ENCODE peak calls at places on chromosomes 5 and 9, in eight cellular contexts. One of them, this sample, is unnamed.

GRCh38 chr9:107177857-107178256 is 105.2 kb upstream of the RAD23B start:
- DNase-seq in naive thymus-derived CD8-positive, alpha-beta T cell: no peak
- DNase-seq in CD8-positive, alpha-beta memory T cell: no peak
- DNase-seq in SHP77 treated with DMSO at 0.1 percent for 48 hours: no peak
- DNase-seq in psoas muscle: no peak
- DNase-seq in CD8-positive, alpha-beta T cell: no peak
- DNase-seq in left ventricle myocardium inferior: no peak
- DNase-seq in dermis microvascular lymphatic vessel endothelial cell: no peak
- DNase-seq in this sample: no peak

GRCh38 chr9:134656334-134657034 is 14.9 kb downstream of the COL5A1 start:
- DNase-seq in naive thymus-derived CD8-positive, alpha-beta T cell: no peak
- DNase-seq in CD8-positive, alpha-beta memory T cell: no peak
- DNase-seq in SHP77 treated with DMSO at 0.1 percent for 48 hours: no peak
- DNase-seq in psoas muscle: no peak
- DNase-seq in CD8-positive, alpha-beta T cell: no peak
- DNase-seq in left ventricle myocardium inferior: peak; percentile 1
- DNase-seq in dermis microvascular lymphatic vessel endothelial cell: no peak
- DNase-seq in this sample: no peak

GRCh38 chr9:85172001-85172978 is 502.8 kb downstream of the NTRK2 start:
- DNase-seq in naive thymus-derived CD8-positive, alpha-beta T cell: no peak
- DNase-seq in CD8-positive, alpha-beta memory T cell: no peak
- DNase-seq in SHP77 treated with DMSO at 0.1 percent for 48 hours: no peak
- DNase-seq in psoas muscle: no peak
- DNase-seq in CD8-positive, alpha-beta T cell: no peak
- DNase-seq in left ventricle myocardium inferior: peak; percentile 16
- DNase-seq in dermis microvascular lymphatic vessel endothelial cell: no peak
- DNase-seq in this sample: no peak

GRCh38 chr5:10233505-10233904 is 16.2 kb downstream of the ATPSCKMT start:
- DNase-seq in naive thymus-derived CD8-positive, alpha-beta T cell: no peak
- DNase-seq in CD8-positive, alpha-beta memory T cell: no peak
- DNase-seq in SHP77 treated with DMSO at 0.1 percent for 48 hours: no peak
- DNase-seq in psoas muscle: no peak
- DNase-seq in CD8-positive, alpha-beta T cell: no peak
- DNase-seq in left ventricle myocardium inferior: no peak
- DNase-seq in dermis microvascular lymphatic vessel endothelial cell: no peak
- DNase-seq in this sample: no peak

GRCh38 chr9:107480386-107480789 is 9.2 kb downstream of the KLF4 start:
- DNase-seq in naive thymus-derived CD8-positive, alpha-beta T cell: no peak
- DNase-seq in CD8-positive, alpha-beta memory T cell: no peak
- DNase-seq in SHP77 treated with DMSO at 0.1 percent for 48 hours: no peak
- DNase-seq in psoas muscle: peak; percentile 86
- DNase-seq in CD8-positive, alpha-beta T cell: no peak
- DNase-seq in left ventricle myocardium inferior: peak; percentile 30
- DNase-seq in dermis microvascular lymphatic vessel endothelial cell: no peak
- DNase-seq in this sample: peak; percentile 24

GRCh38 chr9:130150779-130151381 is 21.3 kb upstream of the NCS1 start:
- DNase-seq in naive thymus-derived CD8-positive, alpha-beta T cell: no peak
- DNase-seq in CD8-positive, alpha-beta memory T cell: no peak
- DNase-seq in SHP77 treated with DMSO at 0.1 percent for 48 hours: no peak
- DNase-seq in psoas muscle: no peak
- DNase-seq in CD8-positive, alpha-beta T cell: no peak
- DNase-seq in left ventricle myocardium inferior: no peak
- DNase-seq in dermis microvascular lymphatic vessel endothelial cell: no peak
- DNase-seq in this sample: no peak

GRCh38 chr9:20941177-20941690 is 90.2 kb downstream of the HACD4 start:
- DNase-seq in naive thymus-derived CD8-positive, alpha-beta T cell: peak; percentile 19
- DNase-seq in CD8-positive, alpha-beta memory T cell: peak; percentile 30
- DNase-seq in SHP77 treated with DMSO at 0.1 percent for 48 hours: peak; percentile 26
- DNase-seq in psoas muscle: no peak
- DNase-seq in CD8-positive, alpha-beta T cell: peak; percentile 27
- DNase-seq in left ventricle myocardium inferior: peak; percentile 20
- DNase-seq in dermis microvascular lymphatic vessel endothelial cell: peak; percentile 66
- DNase-seq in this sample: peak; percentile 73

GRCh38 chr5:120538644-120539043 is 74.5 kb downstream of the PRR16 start:
- DNase-seq in naive thymus-derived CD8-positive, alpha-beta T cell: no peak
- DNase-seq in CD8-positive, alpha-beta memory T cell: no peak
- DNase-seq in SHP77 treated with DMSO at 0.1 percent for 48 hours: no peak
- DNase-seq in psoas muscle: no peak
- DNase-seq in CD8-positive, alpha-beta T cell: no peak
- DNase-seq in left ventricle myocardium inferior: no peak
- DNase-seq in dermis microvascular lymphatic vessel endothelial cell: no peak
- DNase-seq in this sample: no peak

GRCh38 chr5:72255237-72255636 is 64.8 kb downstream of the MRPS27 start:
- DNase-seq in naive thymus-derived CD8-positive, alpha-beta T cell: no peak
- DNase-seq in CD8-positive, alpha-beta memory T cell: no peak
- DNase-seq in SHP77 treated with DMSO at 0.1 percent for 48 hours: no peak
- DNase-seq in psoas muscle: no peak
- DNase-seq in CD8-positive, alpha-beta T cell: no peak
- DNase-seq in left ventricle myocardium inferior: no peak
- DNase-seq in dermis microvascular lymphatic vessel endothelial cell: no peak
- DNase-seq in this sample: no peak

GRCh38 chr5:84255318-84255717 is 129.4 kb downstream of the EDIL3 start:
- DNase-seq in naive thymus-derived CD8-positive, alpha-beta T cell: no peak
- DNase-seq in CD8-positive, alpha-beta memory T cell: no peak
- DNase-seq in SHP77 treated with DMSO at 0.1 percent for 48 hours: no peak
- DNase-seq in psoas muscle: no peak
- DNase-seq in CD8-positive, alpha-beta T cell: no peak
- DNase-seq in left ventricle myocardium inferior: no peak
- DNase-seq in dermis microvascular lymphatic vessel endothelial cell: no peak
- DNase-seq in this sample: no peak

GRCh38 chr9:93224591-93224990 is 40.7 kb downstream of the WNK2 start:
- DNase-seq in naive thymus-derived CD8-positive, alpha-beta T cell: no peak
- DNase-seq in CD8-positive, alpha-beta memory T cell: no peak
- DNase-seq in SHP77 treated with DMSO at 0.1 percent for 48 hours: no peak
- DNase-seq in psoas muscle: no peak
- DNase-seq in CD8-positive, alpha-beta T cell: no peak
- DNase-seq in left ventricle myocardium inferior: no peak
- DNase-seq in dermis microvascular lymphatic vessel endothelial cell: no peak
- DNase-seq in this sample: no peak

GRCh38 chr5:78293856-78294249 is 645 bp downstream of the AP3B1 start:
- DNase-seq in naive thymus-derived CD8-positive, alpha-beta T cell: no peak
- DNase-seq in CD8-positive, alpha-beta memory T cell: no peak
- DNase-seq in SHP77 treated with DMSO at 0.1 percent for 48 hours: no peak
- DNase-seq in psoas muscle: no peak
- DNase-seq in CD8-positive, alpha-beta T cell: no peak
- DNase-seq in left ventricle myocardium inferior: no peak
- DNase-seq in dermis microvascular lymphatic vessel endothelial cell: no peak
- DNase-seq in this sample: no peak

GRCh38 chr9:128470560-128470959 is 14.8 kb downstream of the ODF2 start:
- DNase-seq in naive thymus-derived CD8-positive, alpha-beta T cell: peak; percentile 12
- DNase-seq in CD8-positive, alpha-beta memory T cell: no peak
- DNase-seq in SHP77 treated with DMSO at 0.1 percent for 48 hours: no peak
- DNase-seq in psoas muscle: peak; percentile 63
- DNase-seq in CD8-positive, alpha-beta T cell: no peak
- DNase-seq in left ventricle myocardium inferior: no peak
- DNase-seq in dermis microvascular lymphatic vessel endothelial cell: no peak
- DNase-seq in this sample: no peak

GRCh38 chr9:3553076-3553765 is 27.4 kb upstream of the RFX3 start:
- DNase-seq in naive thymus-derived CD8-positive, alpha-beta T cell: no peak
- DNase-seq in CD8-positive, alpha-beta memory T cell: no peak
- DNase-seq in SHP77 treated with DMSO at 0.1 percent for 48 hours: no peak
- DNase-seq in psoas muscle: no peak
- DNase-seq in CD8-positive, alpha-beta T cell: no peak
- DNase-seq in left ventricle myocardium inferior: no peak
- DNase-seq in dermis microvascular lymphatic vessel endothelial cell: no peak
- DNase-seq in this sample: no peak

GRCh38 chr9:37337301-37337905 is 85.1 kb upstream of the GRHPR start:
- DNase-seq in naive thymus-derived CD8-positive, alpha-beta T cell: no peak
- DNase-seq in CD8-positive, alpha-beta memory T cell: no peak
- DNase-seq in SHP77 treated with DMSO at 0.1 percent for 48 hours: no peak
- DNase-seq in psoas muscle: no peak
- DNase-seq in CD8-positive, alpha-beta T cell: no peak
- DNase-seq in left ventricle myocardium inferior: no peak
- DNase-seq in dermis microvascular lymphatic vessel endothelial cell: no peak
- DNase-seq in this sample: no peak

GRCh38 chr5:35785601-35786085 is 71.0 kb upstream of the IL7R start:
- DNase-seq in naive thymus-derived CD8-positive, alpha-beta T cell: peak; percentile 26
- DNase-seq in CD8-positive, alpha-beta memory T cell: no peak
- DNase-seq in SHP77 treated with DMSO at 0.1 percent for 48 hours: no peak
- DNase-seq in psoas muscle: no peak
- DNase-seq in CD8-positive, alpha-beta T cell: no peak
- DNase-seq in left ventricle myocardium inferior: no peak
- DNase-seq in dermis microvascular lymphatic vessel endothelial cell: no peak
- DNase-seq in this sample: no peak

GRCh38 chr9:122551371-122551770 is 1.5 kb upstream of the OR1N2 start:
- DNase-seq in naive thymus-derived CD8-positive, alpha-beta T cell: no peak
- DNase-seq in CD8-positive, alpha-beta memory T cell: no peak
- DNase-seq in SHP77 treated with DMSO at 0.1 percent for 48 hours: no peak
- DNase-seq in psoas muscle: no peak
- DNase-seq in CD8-positive, alpha-beta T cell: no peak
- DNase-seq in left ventricle myocardium inferior: no peak
- DNase-seq in dermis microvascular lymphatic vessel endothelial cell: no peak
- DNase-seq in this sample: no peak

GRCh38 chr9:132800038-132800648 is 77.9 kb downstream of the AK8 start:
- DNase-seq in naive thymus-derived CD8-positive, alpha-beta T cell: peak; percentile 51
- DNase-seq in CD8-positive, alpha-beta memory T cell: peak; percentile 50
- DNase-seq in SHP77 treated with DMSO at 0.1 percent for 48 hours: peak; percentile 31
- DNase-seq in psoas muscle: peak; percentile 83
- DNase-seq in CD8-positive, alpha-beta T cell: peak; percentile 47
- DNase-seq in left ventricle myocardium inferior: peak; percentile 76
- DNase-seq in dermis microvascular lymphatic vessel endothelial cell: peak; percentile 49
- DNase-seq in this sample: peak; percentile 85

GRCh38 chr5:172123269-172123692 is 64.7 kb downstream of the STK10 start:
- DNase-seq in naive thymus-derived CD8-positive, alpha-beta T cell: no peak
- DNase-seq in CD8-positive, alpha-beta memory T cell: no peak
- DNase-seq in SHP77 treated with DMSO at 0.1 percent for 48 hours: no peak
- DNase-seq in psoas muscle: peak; percentile 74
- DNase-seq in CD8-positive, alpha-beta T cell: no peak
- DNase-seq in left ventricle myocardium inferior: peak; percentile 84
- DNase-seq in dermis microvascular lymphatic vessel endothelial cell: peak; percentile 60
- DNase-seq in this sample: peak; percentile 97

GRCh38 chr9:113479150-113479761 is 15.7 kb downstream of the RGS3 start:
- DNase-seq in naive thymus-derived CD8-positive, alpha-beta T cell: peak; percentile 3
- DNase-seq in CD8-positive, alpha-beta memory T cell: peak; percentile 14
- DNase-seq in SHP77 treated with DMSO at 0.1 percent for 48 hours: no peak
- DNase-seq in psoas muscle: no peak
- DNase-seq in CD8-positive, alpha-beta T cell: peak; percentile 13
- DNase-seq in left ventricle myocardium inferior: no peak
- DNase-seq in dermis microvascular lymphatic vessel endothelial cell: no peak
- DNase-seq in this sample: no peak

GRCh38 chr5:59020611-59021285 is 437.9 kb downstream of the RAB3C start:
- DNase-seq in naive thymus-derived CD8-positive, alpha-beta T cell: no peak
- DNase-seq in CD8-positive, alpha-beta memory T cell: no peak
- DNase-seq in SHP77 treated with DMSO at 0.1 percent for 48 hours: peak; percentile 57
- DNase-seq in psoas muscle: no peak
- DNase-seq in CD8-positive, alpha-beta T cell: no peak
- DNase-seq in left ventricle myocardium inferior: no peak
- DNase-seq in dermis microvascular lymphatic vessel endothelial cell: no peak
- DNase-seq in this sample: no peak

GRCh38 chr9:91891915-91892314 is 58.1 kb downstream of the ROR2 start:
- DNase-seq in naive thymus-derived CD8-positive, alpha-beta T cell: no peak
- DNase-seq in CD8-positive, alpha-beta memory T cell: no peak
- DNase-seq in SHP77 treated with DMSO at 0.1 percent for 48 hours: no peak
- DNase-seq in psoas muscle: no peak
- DNase-seq in CD8-positive, alpha-beta T cell: no peak
- DNase-seq in left ventricle myocardium inferior: no peak
- DNase-seq in dermis microvascular lymphatic vessel endothelial cell: no peak
- DNase-seq in this sample: no peak

GRCh38 chr5:669111-669841 is 23.9 kb downstream of the TPPP start:
- DNase-seq in naive thymus-derived CD8-positive, alpha-beta T cell: peak; percentile 16
- DNase-seq in CD8-positive, alpha-beta memory T cell: peak; percentile 23
- DNase-seq in SHP77 treated with DMSO at 0.1 percent for 48 hours: no peak
- DNase-seq in psoas muscle: peak; percentile 75
- DNase-seq in CD8-positive, alpha-beta T cell: peak; percentile 26
- DNase-seq in left ventricle myocardium inferior: no peak
- DNase-seq in dermis microvascular lymphatic vessel endothelial cell: no peak
- DNase-seq in this sample: no peak

GRCh38 chr9:36120705-36121104 is 15.8 kb upstream of the GLIPR2 start:
- DNase-seq in naive thymus-derived CD8-positive, alpha-beta T cell: no peak
- DNase-seq in CD8-positive, alpha-beta memory T cell: no peak
- DNase-seq in SHP77 treated with DMSO at 0.1 percent for 48 hours: no peak
- DNase-seq in psoas muscle: no peak
- DNase-seq in CD8-positive, alpha-beta T cell: no peak
- DNase-seq in left ventricle myocardium inferior: no peak
- DNase-seq in dermis microvascular lymphatic vessel endothelial cell: no peak
- DNase-seq in this sample: peak; percentile 72

GRCh38 chr5:148152785-148153184 is 15.6 kb upstream of the SPINK14 start:
- DNase-seq in naive thymus-derived CD8-positive, alpha-beta T cell: no peak
- DNase-seq in CD8-positive, alpha-beta memory T cell: no peak
- DNase-seq in SHP77 treated with DMSO at 0.1 percent for 48 hours: no peak
- DNase-seq in psoas muscle: no peak
- DNase-seq in CD8-positive, alpha-beta T cell: no peak
- DNase-seq in left ventricle myocardium inferior: no peak
- DNase-seq in dermis microvascular lymphatic vessel endothelial cell: no peak
- DNase-seq in this sample: no peak